ENCODE peak calls at places on chromosomes 1 and 21, in four cellular contexts. P is fibroblast of lung, X is GM23248, S is GM12878. F is an unnamed sample. For H3K9me3 and H4K20me1, the result is how much of the 10 kb centered on the place peaks cover.

GRCh38 chr21:15062566-15062965 is 2.2 kb downstream of the NRIP1 start:
- DNase-seq in P (peak), X (peak), S (no peak), F (no peak)

GRCh38 chr1:151944859-151945575 is 35.7 kb upstream of the THEM4 start:
- DNase-seq in P (no peak), X (peak), S (no peak), F (no peak)

GRCh38 chr1:108071601-108072000 is 106.6 kb upstream of the VAV3 start:
- DNase-seq in P (no peak), X (no peak), S (no peak), F (no peak)

GRCh38 chr1:36133484-36133883 is 8.5 kb upstream of the COL8A2 start:
- DNase-seq in P (peak), X (peak), S (no peak), F (no peak)

GRCh38 chr1:170765712-170766330 is 101.9 kb downstream of the PRRX1 start:
- DNase-seq in P (peak), X (peak), S (no peak), F (no peak)

GRCh38 chr1:160284220-160284781 is 632 bp downstream of the PEX19 start:
- DNase-seq in P (peak), X (peak), S (no peak), F (peak)

GRCh38 chr1:161531986-161532875 is 7.9 kb downstream of the HSPA6 start:
- DNase-seq in P (no peak), X (no peak), S (no peak), F (no peak)

GRCh38 chr1:230855886-230856285 is 12.4 kb downstream of the C1orf198 start:
- DNase-seq in P (peak), X (no peak), S (no peak), F (no peak)

GRCh38 chr1:248800459-248800858 is 25.3 kb downstream of the SH3BP5L start:
- DNase-seq in P (no peak), X (no peak), S (peak), F (no peak)
- H3K9me3 ChIP-seq in P (under half), X (under half), S (under half), F (under half)

DNA sequence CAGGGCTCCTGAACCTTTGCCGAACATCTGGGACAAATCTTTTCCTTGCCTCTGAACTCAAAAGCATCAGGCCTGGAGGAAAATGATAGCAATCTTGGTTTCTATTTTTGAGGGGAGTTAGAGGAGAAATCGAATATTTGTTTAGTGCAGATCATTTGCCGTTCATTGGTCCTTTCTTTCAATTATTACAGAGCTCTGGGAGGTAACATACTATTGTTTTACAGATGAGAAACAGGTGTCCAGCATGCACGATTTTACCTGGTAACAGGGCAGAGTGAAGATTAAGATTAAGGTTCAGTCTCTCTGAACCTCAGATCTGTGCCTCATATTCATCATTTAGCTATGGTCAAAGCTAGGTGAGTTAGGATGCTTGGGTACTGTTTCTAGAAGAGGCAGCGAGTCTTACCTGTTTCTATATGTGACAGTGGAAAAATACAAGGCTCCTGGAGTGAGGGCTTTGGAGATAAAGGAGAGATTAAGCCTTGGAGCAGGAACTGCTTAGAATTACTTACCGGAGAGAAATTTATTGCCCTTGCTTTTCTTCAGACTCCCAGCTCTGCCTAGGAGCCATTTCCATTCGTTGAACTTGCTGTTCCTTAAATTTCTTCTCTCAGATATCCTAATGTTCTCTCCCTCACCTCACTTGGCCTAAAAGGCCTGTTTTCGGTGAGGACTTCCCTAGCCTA is 1.4 kb downstream of the PRCC start:
- DNase-seq in P (no peak), X (no peak), S (no peak), F (no peak)
- H4K20me1 ChIP-seq in P (under half), X (under half), S (under half), F (under half)

DNA sequence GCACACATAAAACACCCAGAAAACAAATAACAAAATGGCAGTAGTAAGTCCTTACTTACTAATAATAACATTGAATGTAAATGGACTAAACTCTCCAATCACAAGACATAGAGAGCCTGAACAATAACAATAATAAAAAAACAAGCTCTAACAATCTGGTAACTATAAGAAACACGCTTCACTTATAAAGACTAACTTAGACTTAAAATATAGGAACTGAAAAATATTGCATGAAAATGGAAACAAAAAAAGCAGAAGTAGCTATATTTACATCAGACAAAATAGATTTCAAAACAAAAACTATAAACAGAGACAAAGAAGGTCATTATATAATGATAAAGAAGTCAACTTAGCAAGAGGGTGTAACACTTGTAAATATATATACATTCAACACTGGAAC is 83.1 kb upstream of the LYPLAL1 start:
- DNase-seq in P (no peak), X (no peak), S (no peak), F (no peak)
- H3K4me2 ChIP-seq in P (no peak), X (no peak), S (no peak), F (no peak)

DNA sequence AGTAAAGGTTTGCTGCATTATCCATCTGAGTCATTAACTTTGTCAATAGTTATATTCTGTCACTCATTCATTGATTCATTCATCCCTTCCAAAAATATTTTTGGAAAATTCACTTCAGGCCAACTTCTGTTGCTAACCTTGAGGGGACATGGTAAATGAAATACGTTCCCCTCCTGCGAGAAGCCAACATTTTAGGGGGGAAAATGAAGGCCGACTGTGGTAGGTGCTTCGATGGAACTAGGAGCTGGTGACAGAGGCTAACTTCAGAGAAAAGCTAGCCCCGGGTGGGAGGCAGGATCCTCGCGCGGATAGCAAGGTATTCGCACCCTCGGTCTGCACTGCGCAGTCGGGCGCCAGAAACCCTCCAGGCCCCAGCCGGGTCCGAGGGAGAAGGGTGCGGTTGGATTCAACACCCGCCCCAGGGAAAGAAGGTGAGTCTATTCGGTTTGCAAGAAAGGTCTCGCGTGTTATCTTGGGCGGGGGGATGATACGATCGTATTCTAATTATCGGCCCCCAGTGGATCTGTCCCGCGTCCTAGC is 646 bp upstream of the RRP15 start:
- DNase-seq in P (no peak), X (peak), S (no peak), F (no peak)
- H3K9me3 ChIP-seq in P (under half), X (under half), S (under half), F (under half)

GRCh38 chr1:6053206-6053546 is 7.5 kb downstream of the KCNAB2 start:
- DNase-seq in P (no peak), X (no peak), S (no peak), F (no peak)

GRCh38 chr1:6052543-6053205 is 7.0 kb downstream of the KCNAB2 start:
- DNase-seq in P (peak), X (peak), S (no peak), F (no peak)

GRCh38 chr1:6049419-6049818 is 3.7 kb downstream of the KCNAB2 start:
- DNase-seq in P (no peak), X (no peak), S (no peak), F (no peak)

GRCh38 chr1:6048179-6048867 is 2.6 kb downstream of the KCNAB2 start:
- DNase-seq in P (no peak), X (no peak), S (no peak), F (no peak)

DNA sequence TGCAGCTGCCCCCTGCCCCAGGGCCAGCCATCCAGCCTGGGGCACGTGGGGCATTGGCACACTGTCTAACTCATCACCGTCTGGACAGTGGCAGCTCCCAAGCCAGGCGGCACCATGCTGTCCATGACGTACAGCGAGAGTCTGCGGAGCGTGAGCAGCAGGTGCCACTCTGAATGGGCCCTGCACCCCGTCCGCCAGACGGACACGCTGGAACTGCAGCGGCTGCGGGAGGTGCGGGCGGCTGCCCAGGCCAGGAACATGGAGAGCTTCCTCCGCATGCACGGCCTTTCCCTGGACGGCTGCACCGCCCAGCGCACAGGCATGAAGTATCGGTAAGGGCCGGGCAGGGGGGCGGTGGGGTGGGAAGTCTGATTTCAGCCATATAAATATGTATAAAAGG is 5.7 kb downstream of the KCNAB2 start:
- DNase-seq in P (no peak), X (no peak), S (no peak), F (no peak)
- H4K20me1 ChIP-seq in P (under half), X (under half), S (under half), F (under half)

GRCh38 chr1:75616436-75617433 is 5.8 kb upstream of the SLC44A5 start:
- DNase-seq in P (peak), X (peak), S (no peak), F (no peak)
- H3K4me2 ChIP-seq in P (peak), X (peak), S (no peak), F (no peak)